ENCODE peak calls at places on chromosomes 7 and 10, in eight cellular contexts. O is transverse colon, D is GM12878, Q is A549, V is stomach, A is suprapubic skin, N is ovary, L is HepG2. C is an unnamed sample.

GRCh38 chr7:22726849-22727792 is at the start of gene IL6:
- DNase-seq in Q (no peak), A (peak; percentile 85), L (peak; percentile 6), D (no peak), V (peak; percentile 58), N (peak; percentile 82), O (peak; percentile 63), C (peak; percentile 43)

GRCh38 chr10:20598590-20598989 is 298.5 kb downstream of the NEBL start:
- DNase-seq in L (no peak), A (peak; percentile 70), D (no peak), Q (peak; percentile 10), V (no peak), O (no peak), N (peak; percentile 20), C (peak; percentile 13)

GRCh38 chr7:112556633-112557032 is 75.8 kb downstream of the LSMEM1 start:
- DNase-seq in A (no peak), D (peak; percentile 20), Q (no peak), O (no peak), V (no peak), L (no peak), N (no peak), C (no peak)

GRCh38 chr7:100169147-100169850 is 882 bp upstream of the GAL3ST4 start:
- DNase-seq in N (no peak), L (no peak), D (no peak), A (no peak), V (no peak), O (no peak), Q (no peak), C (no peak)

GRCh38 chr10:33509231-33509871 is 174.9 kb upstream of the NRP1 start:
- DNase-seq in O (peak; percentile 38), L (peak; percentile 92), N (no peak), A (peak; percentile 64), V (peak; percentile 31), D (peak; percentile 25), Q (peak; percentile 68), C (peak; percentile 21)

GRCh38 chr10:50579491-50580259 is 44.1 kb downstream of the SGMS1 start:
- DNase-seq in D (no peak), V (no peak), Q (no peak), O (no peak), A (no peak), N (no peak), L (no peak), C (no peak)

GRCh38 chr7:135620980-135621850 is 41.1 kb upstream of the STMP1 start:
- DNase-seq in L (peak; percentile 74), O (peak; percentile 13), D (no peak), A (no peak), V (no peak), N (peak; percentile 23), Q (peak; percentile 40), C (no peak)

GRCh38 chr7:47799529-47799928 is 148.7 kb downstream of the PKD1L1 start:
- DNase-seq in D (no peak), N (no peak), L (no peak), A (no peak), V (no peak), Q (no peak), O (no peak), C (no peak)

GRCh38 chr7:57868771-57869483 is 418.9 kb downstream of the ZNF716 start:
- DNase-seq in N (no peak), Q (peak; percentile 0), V (no peak), A (no peak), D (no peak), L (no peak), O (no peak), C (no peak)

GRCh38 chr10:77421576-77421975 is 216.0 kb downstream of the KCNMA1 start:
- DNase-seq in O (no peak), N (no peak), A (no peak), Q (no peak), D (no peak), L (no peak), V (no peak), C (no peak)

GRCh38 chr10:77419979-77420378 is 217.6 kb downstream of the KCNMA1 start:
- DNase-seq in D (no peak), O (no peak), V (no peak), Q (no peak), A (no peak), N (no peak), L (no peak), C (no peak)

GRCh38 chr10:77420942-77421523 is 216.6 kb downstream of the KCNMA1 start:
- DNase-seq in N (no peak), D (no peak), A (no peak), L (no peak), V (no peak), Q (no peak), O (no peak), C (no peak)

GRCh38 chr10:77422491-77423338 is 214.9 kb downstream of the KCNMA1 start:
- DNase-seq in Q (no peak), A (no peak), O (no peak), N (peak; percentile 16), V (no peak), D (no peak), L (no peak), C (no peak)

DNA sequence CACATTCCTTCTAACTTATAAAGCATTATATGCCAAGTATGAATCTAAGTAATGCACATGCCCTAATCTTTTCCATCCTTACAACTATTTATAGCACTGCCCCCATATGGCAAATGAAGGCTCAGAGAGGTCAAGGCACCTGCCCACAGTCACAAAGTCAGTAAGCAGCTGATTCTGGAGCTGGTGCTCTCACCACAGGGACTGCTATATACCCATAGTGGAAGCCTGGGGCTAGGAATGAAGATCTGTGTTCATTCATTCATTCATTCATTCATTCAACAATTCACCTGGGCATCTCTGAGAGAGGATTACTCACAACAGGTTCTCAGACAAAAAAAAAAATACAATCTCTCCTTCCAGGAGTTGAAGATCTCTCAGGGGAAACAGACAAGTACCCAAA is 213.4 kb downstream of the KCNMA1 start:
- DNase-seq in V (no peak), Q (no peak), O (no peak), N (no peak), D (no peak), A (no peak), L (no peak), C (no peak)
- H3K4me1 ChIP-seq in V (peaks cover 47% of the 10 kb centered on the region), Q (no peaks in the 10 kb centered on the region), O (no peaks in the 10 kb centered on the region), N (peaks cover 14% of the 10 kb centered on the region), D (no peaks in the 10 kb centered on the region), A (no peaks in the 10 kb centered on the region), L (no peaks in the 10 kb centered on the region), C (no peaks in the 10 kb centered on the region)

GRCh38 chr10:116767235-116767634 is 24.9 kb upstream of the HSPA12A start:
- DNase-seq in D (no peak), O (peak; percentile 59), A (peak; percentile 58), Q (peak; percentile 46), L (no peak), N (peak; percentile 53), V (no peak), C (no peak)

GRCh38 chr10:116763440-116763839 is 21.1 kb upstream of the HSPA12A start:
- DNase-seq in O (no peak), V (no peak), Q (no peak), L (peak; percentile 38), N (no peak), D (no peak), A (peak; percentile 33), C (no peak)

GRCh38 chr10:116766241-116767198 is 24.2 kb upstream of the HSPA12A start:
- DNase-seq in L (no peak), Q (no peak), N (no peak), D (no peak), V (no peak), A (peak; percentile 43), O (no peak), C (no peak)

GRCh38 chr10:116764979-116765378 is 22.6 kb upstream of the HSPA12A start:
- DNase-seq in A (no peak), D (no peak), L (no peak), N (no peak), Q (no peak), O (no peak), V (no peak), C (no peak)

GRCh38 chr10:116765549-116766162 is 23.3 kb upstream of the HSPA12A start:
- DNase-seq in L (no peak), N (no peak), A (peak; percentile 51), D (no peak), V (no peak), O (peak; percentile 58), Q (no peak), C (no peak)
- TF ChIP-seq EP300 in L (no peak), N (no peak), A (no peak), D (no peak), V (no peak), O (no peak), Q (no peak), C (no peak)

GRCh38 chr10:103822052-103822716 is 33.2 kb downstream of the SH3PXD2A start:
- DNase-seq in Q (no peak), V (no peak), D (no peak), O (no peak), A (peak; percentile 59), L (no peak), N (no peak), C (no peak)

GRCh38 chr10:103820101-103821062 is 35.0 kb downstream of the SH3PXD2A start:
- DNase-seq in N (peak; percentile 67), O (peak; percentile 56), D (no peak), V (peak; percentile 61), A (peak; percentile 77), Q (no peak), L (no peak), C (peak; percentile 71)

GRCh38 chr10:103823706-103824272 is 31.6 kb downstream of the SH3PXD2A start:
- DNase-seq in N (no peak), V (no peak), Q (no peak), O (no peak), D (no peak), A (peak; percentile 40), L (no peak), C (no peak)

GRCh38 chr10:103824281-103824680 is 31.1 kb downstream of the SH3PXD2A start:
- DNase-seq in A (peak; percentile 37), L (no peak), O (no peak), N (no peak), Q (no peak), D (no peak), V (no peak), C (no peak)

DNA sequence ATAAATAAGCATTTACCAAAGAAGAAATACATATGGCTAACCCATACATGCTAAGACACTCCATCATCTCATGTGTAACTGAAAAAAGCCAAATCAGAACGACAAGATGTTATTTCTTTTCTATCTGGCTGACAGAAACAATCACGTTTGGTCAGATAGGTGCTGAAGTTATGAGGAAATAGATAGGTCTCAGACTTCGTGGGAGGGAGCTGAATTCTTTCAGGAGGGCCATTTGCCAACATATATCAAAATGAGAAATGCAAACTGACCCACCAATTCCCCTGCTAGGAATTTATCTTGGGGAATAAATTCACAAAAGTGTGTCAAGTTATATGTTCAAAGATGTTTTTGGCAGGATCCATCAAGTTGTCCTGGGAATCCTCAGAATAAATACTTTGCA is 32.6 kb downstream of the SH3PXD2A start:
- DNase-seq in L (no peak), Q (no peak), A (no peak), D (no peak), O (no peak), N (no peak), V (no peak), C (no peak)
- H3K4me1 ChIP-seq in L (peaks cover 77% of the 10 kb centered on the region), Q (peaks cover 27% of the 10 kb centered on the region), A (peaks cover 39% of the 10 kb centered on the region), D (no peaks in the 10 kb centered on the region), O (peaks cover 21% of the 10 kb centered on the region), N (peaks cover 22% of the 10 kb centered on the region), V (peaks cover 40% of the 10 kb centered on the region), C (peaks cover 52% of the 10 kb centered on the region)

GRCh38 chr10:95290446-95290800 is 380 bp downstream of the PDLIM1 start:
- DNase-seq in L (no peak), V (no peak), N (no peak), A (no peak), Q (no peak), O (no peak), D (no peak), C (no peak)
- TF ChIP-seq EP300 in L (no peak), V (no peak), N (no peak), A (no peak), Q (no peak), O (no peak), D (no peak), C (no peak)

GRCh38 chr7:835491-836401 is 3.5 kb downstream of the SUN1 start:
- DNase-seq in A (no peak), Q (no peak), O (peak; percentile 32), D (no peak), V (peak; percentile 76), N (no peak), L (no peak), C (no peak)
- H3K4me1 ChIP-seq in A (peaks cover 70% of the 10 kb centered on the region), Q (peaks cover 31% of the 10 kb centered on the region), O (peaks cover 48% of the 10 kb centered on the region), D (peaks cover 18% of the 10 kb centered on the region), V (peaks cover 77% of the 10 kb centered on the region), N (peaks cover 31% of the 10 kb centered on the region), L (peaks cover 23% of the 10 kb centered on the region), C (peaks cover 14% of the 10 kb centered on the region)